ENCODE peak calls at places on chromosome 15, in eight cellular contexts. W is NCI-H1092 treated with DMSO at 0.1 percent for 48 hours; Q is T-helper 9 cell; Z is effector memory CD8-positive, alpha-beta T cell; O is SJSA1; G is activated CD8-positive, alpha-beta memory T cell treated with anti-CD3 and anti-CD28 coated beads for 48 hours; X is activated T-cell treated with anti-CD3 and anti-CD28 coated beads for 1 hour; B is stimulated activated CD4-positive, alpha-beta T cell treated with anti-CD3 and anti-CD28 coated beads, TNF-alpha, amount 100 ng/mL, for 48 hours. S is an unnamed sample.

GRCh38 chr15:58469432-58470353 is 37.9 kb downstream of the LIPC start:
- DNase-seq in W (no peak), Q (no peak), Z (no peak), O (peak; percentile 98), G (no peak), X (no peak), B (no peak), S (peak; percentile 99)

GRCh38 chr15:58252586-58253323 is 114.6 kb downstream of the AQP9 start:
- DNase-seq in W (no peak), Q (no peak), Z (no peak), O (no peak), G (no peak), X (no peak), B (no peak), S (no peak)

GRCh38 chr15:42137461-42138261 is 18.8 kb downstream of the PLA2G4F start:
- DNase-seq in W (peak; percentile 41), Q (no peak), Z (no peak), O (peak; percentile 48), G (no peak), X (no peak), B (no peak), S (peak; percentile 61)

GRCh38 chr15:68581725-68582124 is 2.9 kb downstream of the CORO2B start:
- DNase-seq in W (no peak), Q (no peak), Z (no peak), O (no peak), G (no peak), X (no peak), B (no peak), S (peak; percentile 34)

GRCh38 chr15:33545866-33546265 is 235.1 kb downstream of the RYR3 start:
- DNase-seq in W (no peak), Q (no peak), Z (no peak), O (no peak), G (no peak), X (no peak), B (no peak), S (no peak)

GRCh38 chr15:83320404-83320803 is 35.9 kb upstream of the BNC1 start:
- DNase-seq in W (no peak), Q (no peak), Z (no peak), O (no peak), G (no peak), X (no peak), B (no peak), S (peak; percentile 78)

GRCh38 chr15:88894819-88895767 is at the start of gene HAPLN3:
- DNase-seq in W (no peak), Q (peak; percentile 40), Z (peak; percentile 24), O (peak; percentile 34), G (peak; percentile 40), X (peak; percentile 33), B (peak; percentile 30), S (peak; percentile 65)

GRCh38 chr15:51869074-51869425 is 39.6 kb downstream of the TMOD3 start:
- DNase-seq in W (no peak), Q (no peak), Z (no peak), O (peak; percentile 54), G (no peak), X (no peak), B (no peak), S (peak; percentile 94)

GRCh38 chr15:94677202-94677790 is 445.9 kb downstream of the MCTP2 start:
- DNase-seq in W (no peak), Q (no peak), Z (no peak), O (no peak), G (no peak), X (no peak), B (no peak), S (no peak)

GRCh38 chr15:63189955-63190691 is 717 bp downstream of the RAB8B start:
- DNase-seq in W (no peak), Q (no peak), Z (no peak), O (no peak), G (no peak), X (no peak), B (no peak), S (no peak)

GRCh38 chr15:51229907-51230328 is 108.5 kb downstream of the CYP19A1 start:
- DNase-seq in W (peak; percentile 1), Q (no peak), Z (no peak), O (no peak), G (no peak), X (no peak), B (no peak), S (peak; percentile 56)

GRCh38 chr15:67100808-67101581 is 35.6 kb downstream of the SMAD3 start:
- DNase-seq in W (no peak), Q (no peak), Z (no peak), O (no peak), G (no peak), X (no peak), B (peak; percentile 79), S (no peak)

GRCh38 chr15:88833688-88834087 is 30.5 kb downstream of the ACAN start:
- DNase-seq in W (no peak), Q (no peak), Z (no peak), O (no peak), G (no peak), X (no peak), B (no peak), S (no peak)

GRCh38 chr15:31275331-31276262 is 51.0 kb upstream of the KLF13 start:
- DNase-seq in W (peak; percentile 3), Q (no peak), Z (no peak), O (no peak), G (no peak), X (no peak), B (no peak), S (no peak)

GRCh38 chr15:66581972-66582537 is 16.3 kb upstream of the LCTL start:
- DNase-seq in W (no peak), Q (no peak), Z (no peak), O (no peak), G (no peak), X (no peak), B (no peak), S (no peak)

GRCh38 chr15:72855791-72856190 is 72.2 kb upstream of the ADPGK start:
- DNase-seq in W (no peak), Q (no peak), Z (no peak), O (no peak), G (no peak), X (no peak), B (no peak), S (no peak)

GRCh38 chr15:60751985-60752952 is 273.3 kb upstream of the ICE2 start:
- DNase-seq in W (no peak), Q (no peak), Z (no peak), O (peak; percentile 27), G (no peak), X (no peak), B (no peak), S (peak; percentile 68)

GRCh38 chr15:77470227-77470626 is 49.5 kb downstream of the HMG20A start:
- DNase-seq in W (no peak), Q (no peak), Z (no peak), O (no peak), G (no peak), X (no peak), B (no peak), S (no peak)

GRCh38 chr15:47616876-47617275 is 100.4 kb upstream of the SEMA6D start:
- DNase-seq in W (no peak), Q (no peak), Z (no peak), O (no peak), G (no peak), X (no peak), B (no peak), S (no peak)

GRCh38 chr15:63046927-63047760 is 4.6 kb downstream of the TPM1 start:
- DNase-seq in W (no peak), Q (no peak), Z (no peak), O (peak; percentile 58), G (no peak), X (no peak), B (no peak), S (peak; percentile 71)

GRCh38 chr15:101684384-101684783 is 32.2 kb upstream of the TM2D3 start:
- DNase-seq in W (no peak), Q (no peak), Z (no peak), O (peak; percentile 86), G (no peak), X (no peak), B (no peak), S (peak; percentile 99)

GRCh38 chr15:95325763-95326688 is 1004.5 kb upstream of the NR2F2 start:
- DNase-seq in W (no peak), Q (no peak), Z (no peak), O (no peak), G (no peak), X (no peak), B (no peak), S (peak; percentile 11)

GRCh38 chr15:63015618-63016017 is 26.9 kb upstream of the TPM1 start:
- DNase-seq in W (no peak), Q (no peak), Z (no peak), O (peak; percentile 42), G (no peak), X (no peak), B (no peak), S (peak; percentile 84)

GRCh38 chr15:65375871-65376552 is 1.8 kb downstream of the IGDCC3 start:
- DNase-seq in W (no peak), Q (no peak), Z (no peak), O (no peak), G (no peak), X (no peak), B (no peak), S (no peak)

GRCh38 chr15:94791008-94791407 is 559.6 kb downstream of the MCTP2 start:
- DNase-seq in W (no peak), Q (no peak), Z (no peak), O (no peak), G (no peak), X (no peak), B (no peak), S (no peak)

GRCh38 chr15:63203451-63204090 is 14.2 kb downstream of the RAB8B start:
- DNase-seq in W (no peak), Q (peak; percentile 19), Z (peak; percentile 58), O (no peak), G (no peak), X (no peak), B (peak; percentile 15), S (peak; percentile 58)

GRCh38 chr15:90449206-90449735 is 61.2 kb downstream of the IQGAP1 start:
- DNase-seq in W (no peak), Q (no peak), Z (no peak), O (no peak), G (no peak), X (no peak), B (no peak), S (peak; percentile 53)

GRCh38 chr15:63023351-63023945 is 19.1 kb upstream of the TPM1 start:
- DNase-seq in W (no peak), Q (no peak), Z (no peak), O (peak; percentile 92), G (no peak), X (no peak), B (no peak), S (peak; percentile 98)

GRCh38 chr15:49876401-49877038 is 242.5 kb downstream of the ATP8B4 start:
- DNase-seq in W (no peak), Q (no peak), Z (no peak), O (no peak), G (no peak), X (no peak), B (no peak), S (no peak)